ENCODE peak calls at places on chromosomes 12 and 14, in five cellular contexts. V is T follicular helper cell; W is activated CD4-positive, alpha-beta T cell treated with anti-CD3 and anti-CD28 coated beads for 4 hours; Y is endothelial cell; D is EL. I is an unnamed sample.

GRCh38 chr12:56753566-56753965 is 1.4 kb upstream of the PRIM1 start:
- DNase-seq in V (no peak), W (no peak), Y (no peak), D (no peak), I (no peak)

GRCh38 chr14:44699391-44699790 is 192.3 kb upstream of the FSCB start:
- DNase-seq in V (no peak), W (no peak), Y (no peak), D (no peak), I (no peak)

GRCh38 chr12:92765871-92766270 is 63.1 kb downstream of the PLEKHG7 start:
- DNase-seq in V (no peak), W (no peak), Y (no peak), D (no peak), I (no peak)

GRCh38 chr14:96574633-96575191 is 72.5 kb downstream of the PAPOLA start:
- DNase-seq in V (no peak), W (no peak), Y (no peak), D (peak), I (no peak)

GRCh38 chr14:100695423-100695738 is 31.3 kb upstream of the DLK1 start:
- DNase-seq in V (no peak), W (no peak), Y (no peak), D (no peak), I (peak)

GRCh38 chr12:46269429-46270241 is 792 bp upstream of the SLC38A1 start:
- DNase-seq in V (peak), W (peak), Y (peak), D (no peak), I (no peak)

GRCh38 chr12:92064420-92064819 is 81.2 kb downstream of the BTG1 start:
- DNase-seq in V (no peak), W (no peak), Y (no peak), D (no peak), I (no peak)

GRCh38 chr12:71240941-71241340 is 83.1 kb upstream of the TSPAN8 start:
- DNase-seq in V (no peak), W (no peak), Y (no peak), D (no peak), I (no peak)

GRCh38 chr14:79583738-79584405 is 627.4 kb downstream of the DIO2 start:
- DNase-seq in V (no peak), W (no peak), Y (no peak), D (peak), I (no peak)

GRCh38 chr12:12947902-12948301 is 4.1 kb downstream of the GPRC5D start:
- DNase-seq in V (no peak), W (no peak), Y (no peak), D (no peak), I (no peak)

GRCh38 chr12:130973109-130973508 is 19.4 kb downstream of the ADGRD1 start:
- DNase-seq in V (no peak), W (no peak), Y (no peak), D (no peak), I (no peak)

GRCh38 chr14:29310757-29311156 is 544.2 kb downstream of the FOXG1 start:
- DNase-seq in V (no peak), W (no peak), Y (no peak), D (peak), I (no peak)

GRCh38 chr14:102565959-102566358 is 26.5 kb upstream of the RCOR1 start:
- DNase-seq in V (no peak), W (no peak), Y (no peak), D (no peak), I (no peak)

GRCh38 chr14:55440385-55440784 is at the start of gene TBPL2:
- DNase-seq in V (no peak), W (no peak), Y (no peak), D (no peak), I (no peak)

GRCh38 chr12:120640840-120641833 is 711 bp downstream of the CABP1 start:
- DNase-seq in V (peak), W (peak), Y (peak), D (peak), I (peak)

GRCh38 chr12:64229796-64230195 is 7.7 kb upstream of the KICS2 start:
- DNase-seq in V (no peak), W (no peak), Y (no peak), D (no peak), I (no peak)

GRCh38 chr14:29558516-29558915 is 369.1 kb downstream of the PRKD1 start:
- DNase-seq in V (no peak), W (no peak), Y (no peak), D (peak), I (no peak)

GRCh38 chr12:119614705-119615104 is 21.1 kb downstream of the TMEM233 start:
- DNase-seq in V (no peak), W (no peak), Y (no peak), D (no peak), I (no peak)

GRCh38 chr12:56206373-56207166 is 15.2 kb downstream of the RNF41 start:
- DNase-seq in V (peak), W (peak), Y (peak), D (peak), I (peak)

GRCh38 chr12:40691913-40692616 is at the start of gene CNTN1:
- DNase-seq in V (no peak), W (no peak), Y (peak), D (peak), I (no peak)

GRCh38 chr12:86233126-86233525 is 23.1 kb downstream of the MGAT4C start:
- DNase-seq in V (no peak), W (no peak), Y (no peak), D (no peak), I (no peak)

GRCh38 chr12:41967668-41968649 is 176.7 kb downstream of the GXYLT1 start:
- DNase-seq in V (no peak), W (no peak), Y (no peak), D (no peak), I (no peak)

GRCh38 chr14:95536036-95536577 is 1.3 kb downstream of the GLRX5 start:
- DNase-seq in V (no peak), W (no peak), Y (no peak), D (no peak), I (no peak)

GRCh38 chr12:45671254-45671653 is 58.3 kb upstream of the ARID2 start:
- DNase-seq in V (no peak), W (no peak), Y (no peak), D (peak), I (no peak)

GRCh38 chr12:3229577-3229976 is 152.4 kb downstream of the TSPAN9 start:
- DNase-seq in V (no peak), W (no peak), Y (no peak), D (no peak), I (no peak)

GRCh38 chr14:100762901-100763300 is 36.2 kb downstream of the DLK1 start:
- DNase-seq in V (no peak), W (no peak), Y (no peak), D (peak), I (no peak)

GRCh38 chr12:97748298-97748697 is 285.7 kb downstream of the RMST start:
- DNase-seq in V (no peak), W (no peak), Y (no peak), D (no peak), I (no peak)

I was measured in SJCRH30.